ENCODE peak calls at places on chromosomes 12 and 14, in four cellular contexts. X is esophagus mucosa, N is aorta, O is DND-41. K is an unnamed sample.

GRCh38 chr12:49389092-49389703 is 21.9 kb downstream of the SPATS2 start:
- ATAC-seq in X (no peak), O (no peak), N (no peak), K (peak)

GRCh38 chr14:53473480-53473879 is 320.4 kb upstream of the DDHD1 start:
- ATAC-seq in X (no peak), O (no peak), N (no peak), K (no peak)

GRCh38 chr14:24976599-24976998 is 73.3 kb downstream of the STXBP6 start:
- ATAC-seq in X (no peak), O (no peak), N (no peak), K (no peak)

GRCh38 chr14:25056688-25057078 is 6.7 kb upstream of the STXBP6 start:
- ATAC-seq in N (no peak), O (no peak), X (no peak), K (no peak)

GRCh38 chr12:124020398-124021024 is 47.5 kb downstream of the ZNF664 start:
- ATAC-seq in O (no peak), N (peak), X (no peak), K (no peak)

GRCh38 chr14:89442280-89442679 is 25.2 kb upstream of the FOXN3 start:
- ATAC-seq in N (no peak), O (no peak), X (peak), K (no peak)

GRCh38 chr14:73795974-73796373 is 55.7 kb upstream of the PTGR2 start:
- ATAC-seq in O (no peak), X (peak), N (no peak), K (no peak)

GRCh38 chr14:49920935-49921334 is 28.1 kb downstream of the ARF6 start:
- ATAC-seq in X (peak), N (no peak), O (no peak), K (no peak)

GRCh38 chr12:202081-202731 is 11.8 kb downstream of the SLC6A12 start:
- ATAC-seq in O (no peak), N (no peak), X (no peak), K (no peak)

GRCh38 chr14:57871487-57872080 is 5.7 kb upstream of the SLC35F4 start:
- ATAC-seq in N (no peak), O (peak), X (no peak), K (peak)

GRCh38 chr14:21191261-21191808 is 35.5 kb upstream of the OR5AU1 start:
- ATAC-seq in X (no peak), O (no peak), N (no peak), K (no peak)